ENCODE peak calls at places on chromosomes 12 and 14, in eight cellular contexts. One of them, this sample, is unnamed.

GRCh38 chr12:92036061-92036620 is 109.5 kb downstream of the BTG1 start:
- DNase-seq in activated CD4-positive, alpha-beta memory T cell treated with anti-CD3 and anti-CD28 coated beads for 36 hours: no peak
- DNase-seq in NCI-H2081: no peak
- DNase-seq in neural crest cell: no peak
- DNase-seq in WTC11: no peak
- DNase-seq in B cell: no peak
- DNase-seq in hippocampal formation: no peak
- DNase-seq in AG10803: no peak
- DNase-seq in this sample: no peak

GRCh38 chr14:63922696-63923421 is 70.1 kb downstream of the SYNE2 start:
- DNase-seq in activated CD4-positive, alpha-beta memory T cell treated with anti-CD3 and anti-CD28 coated beads for 36 hours: no peak
- DNase-seq in NCI-H2081: no peak
- DNase-seq in neural crest cell: no peak
- DNase-seq in WTC11: no peak
- DNase-seq in B cell: no peak
- DNase-seq in hippocampal formation: no peak
- DNase-seq in AG10803: no peak
- DNase-seq in this sample: peak

GRCh38 chr12:89821901-89822300 is 113.3 kb upstream of the ATP2B1 start:
- DNase-seq in activated CD4-positive, alpha-beta memory T cell treated with anti-CD3 and anti-CD28 coated beads for 36 hours: no peak
- DNase-seq in NCI-H2081: no peak
- DNase-seq in neural crest cell: no peak
- DNase-seq in WTC11: no peak
- DNase-seq in B cell: peak
- DNase-seq in hippocampal formation: no peak
- DNase-seq in AG10803: no peak
- DNase-seq in this sample: no peak

GRCh38 chr14:49461529-49462401 is 124.4 kb downstream of the RPS29 start:
- DNase-seq in activated CD4-positive, alpha-beta memory T cell treated with anti-CD3 and anti-CD28 coated beads for 36 hours: peak
- DNase-seq in NCI-H2081: peak
- DNase-seq in neural crest cell: peak
- DNase-seq in WTC11: peak
- DNase-seq in B cell: peak
- DNase-seq in hippocampal formation: peak
- DNase-seq in AG10803: peak
- DNase-seq in this sample: peak

GRCh38 chr14:104688755-104689619 is at the start of gene INF2:
- DNase-seq in activated CD4-positive, alpha-beta memory T cell treated with anti-CD3 and anti-CD28 coated beads for 36 hours: peak
- DNase-seq in NCI-H2081: peak
- DNase-seq in neural crest cell: no peak
- DNase-seq in WTC11: peak
- DNase-seq in B cell: peak
- DNase-seq in hippocampal formation: peak
- DNase-seq in AG10803: peak
- DNase-seq in this sample: peak

GRCh38 chr14:56172571-56172971 is 54.4 kb downstream of the PELI2 start:
- DNase-seq in activated CD4-positive, alpha-beta memory T cell treated with anti-CD3 and anti-CD28 coated beads for 36 hours: no peak
- DNase-seq in NCI-H2081: no peak
- DNase-seq in neural crest cell: no peak
- DNase-seq in WTC11: no peak
- DNase-seq in B cell: no peak
- DNase-seq in hippocampal formation: no peak
- DNase-seq in AG10803: peak
- DNase-seq in this sample: peak

GRCh38 chr14:104875412-104875751 is 10.3 kb downstream of the CEP170B start:
- DNase-seq in activated CD4-positive, alpha-beta memory T cell treated with anti-CD3 and anti-CD28 coated beads for 36 hours: no peak
- DNase-seq in NCI-H2081: no peak
- DNase-seq in neural crest cell: no peak
- DNase-seq in WTC11: no peak
- DNase-seq in B cell: no peak
- DNase-seq in hippocampal formation: no peak
- DNase-seq in AG10803: no peak
- DNase-seq in this sample: no peak

GRCh38 chr12:115910057-115910456 is 367.4 kb downstream of the MED13L start:
- DNase-seq in activated CD4-positive, alpha-beta memory T cell treated with anti-CD3 and anti-CD28 coated beads for 36 hours: no peak
- DNase-seq in NCI-H2081: no peak
- DNase-seq in neural crest cell: no peak
- DNase-seq in WTC11: no peak
- DNase-seq in B cell: no peak
- DNase-seq in hippocampal formation: no peak
- DNase-seq in AG10803: no peak
- DNase-seq in this sample: no peak

GRCh38 chr12:14418526-14418925 is 53.0 kb downstream of the ATF7IP start:
- DNase-seq in activated CD4-positive, alpha-beta memory T cell treated with anti-CD3 and anti-CD28 coated beads for 36 hours: no peak
- DNase-seq in NCI-H2081: no peak
- DNase-seq in neural crest cell: no peak
- DNase-seq in WTC11: no peak
- DNase-seq in B cell: no peak
- DNase-seq in hippocampal formation: peak
- DNase-seq in AG10803: peak
- DNase-seq in this sample: peak

GRCh38 chr12:56321027-56321426 is 5.2 kb upstream of the CNPY2 start:
- DNase-seq in activated CD4-positive, alpha-beta memory T cell treated with anti-CD3 and anti-CD28 coated beads for 36 hours: peak
- DNase-seq in NCI-H2081: no peak
- DNase-seq in neural crest cell: no peak
- DNase-seq in WTC11: no peak
- DNase-seq in B cell: no peak
- DNase-seq in hippocampal formation: no peak
- DNase-seq in AG10803: peak
- DNase-seq in this sample: no peak

GRCh38 chr12:88391556-88391955 is 188.7 kb downstream of the KITLG start:
- DNase-seq in activated CD4-positive, alpha-beta memory T cell treated with anti-CD3 and anti-CD28 coated beads for 36 hours: no peak
- DNase-seq in NCI-H2081: no peak
- DNase-seq in neural crest cell: no peak
- DNase-seq in WTC11: no peak
- DNase-seq in B cell: no peak
- DNase-seq in hippocampal formation: no peak
- DNase-seq in AG10803: peak
- DNase-seq in this sample: peak

GRCh38 chr12:14171111-14171510 is 189.7 kb upstream of the GRIN2B start:
- DNase-seq in activated CD4-positive, alpha-beta memory T cell treated with anti-CD3 and anti-CD28 coated beads for 36 hours: no peak
- DNase-seq in NCI-H2081: no peak
- DNase-seq in neural crest cell: no peak
- DNase-seq in WTC11: no peak
- DNase-seq in B cell: peak
- DNase-seq in hippocampal formation: no peak
- DNase-seq in AG10803: no peak
- DNase-seq in this sample: no peak

GRCh38 chr14:88987516-88987915 is 163.1 kb downstream of the TTC8 start:
- DNase-seq in activated CD4-positive, alpha-beta memory T cell treated with anti-CD3 and anti-CD28 coated beads for 36 hours: no peak
- DNase-seq in NCI-H2081: no peak
- DNase-seq in neural crest cell: no peak
- DNase-seq in WTC11: no peak
- DNase-seq in B cell: no peak
- DNase-seq in hippocampal formation: no peak
- DNase-seq in AG10803: peak
- DNase-seq in this sample: no peak

GRCh38 chr12:127125607-127126259 is 1141.2 kb upstream of the TMEM132C start:
- DNase-seq in activated CD4-positive, alpha-beta memory T cell treated with anti-CD3 and anti-CD28 coated beads for 36 hours: peak
- DNase-seq in NCI-H2081: no peak
- DNase-seq in neural crest cell: no peak
- DNase-seq in WTC11: no peak
- DNase-seq in B cell: no peak
- DNase-seq in hippocampal formation: no peak
- DNase-seq in AG10803: peak
- DNase-seq in this sample: peak

This sample was measured in choroid plexus epithelial cell.